ENCODE peak calls at places on chromosomes 2 and 18, in four cellular contexts. I is neural progenitor cell, M is left ventricle myocardium inferior, V is A549. S is an unnamed sample.

GRCh38 chr2:170029551-170029950 is 148.4 kb upstream of the MYO3B start:
- DNase-seq in I (no peak), M (no peak), V (no peak), S (no peak)

GRCh38 chr2:23578964-23579671 is 194.1 kb downstream of the KLHL29 start:
- DNase-seq in I (no peak), V (no peak), M (no peak), S (no peak)

GRCh38 chr2:157831573-157832315 is 44.4 kb downstream of the ACVR1 start:
- DNase-seq in V (no peak), M (no peak), I (no peak), S (no peak)

GRCh38 chr2:241507430-241508239 is 749 bp downstream of the STK25 start:
- DNase-seq in M (peak), V (peak), I (peak), S (no peak)

GRCh38 chr2:109439897-109440506 is 173.8 kb downstream of the SEPTIN10 start:
- DNase-seq in M (no peak), V (no peak), I (no peak), S (no peak)

GRCh38 chr2:23509071-23509470 is 124.1 kb downstream of the KLHL29 start:
- DNase-seq in M (no peak), I (no peak), V (no peak), S (no peak)

GRCh38 chr2:128787616-128788015 is 468.9 kb upstream of the HS6ST1 start:
- DNase-seq in V (no peak), I (no peak), M (no peak), S (no peak)

GRCh38 chr2:107376910-107377309 is 449.8 kb upstream of the RGPD4 start:
- DNase-seq in V (no peak), I (no peak), M (no peak), S (no peak)

GRCh38 chr2:187917535-187917934 is 363.3 kb upstream of the TFPI start:
- DNase-seq in M (no peak), V (no peak), I (peak), S (no peak)

GRCh38 chr18:14978962-14979535 is 231.1 kb downstream of the ANKRD30B start:
- DNase-seq in V (peak), I (no peak), M (no peak), S (peak)

GRCh38 chr2:49948091-49948490 is 793.8 kb upstream of the FSHR start:
- DNase-seq in I (no peak), M (no peak), V (no peak), S (no peak)

GRCh38 chr2:172889287-172889686 is 153.6 kb downstream of the RAPGEF4 start:
- DNase-seq in V (no peak), I (no peak), M (no peak), S (no peak)

GRCh38 chr2:158984554-158985207 is 16.2 kb downstream of the TANC1 start:
- DNase-seq in M (peak), V (no peak), I (no peak), S (no peak)

GRCh38 chr2:129231924-129232323 is 747.5 kb upstream of the RAB6C start:
- DNase-seq in V (no peak), I (no peak), M (no peak), S (no peak)

GRCh38 chr2:42196403-42197267 is 27.5 kb downstream of the EML4 start:
- DNase-seq in M (no peak), V (peak), I (peak), S (no peak)
- TF ChIP-seq CTCF in M (peak), V (peak), I (peak), S (no peak)

GRCh38 chr2:217941886-217942728 is 60.7 kb downstream of the TNS1 start:
- DNase-seq in M (no peak), V (no peak), I (no peak), S (no peak)
- TF ChIP-seq CTCF in M (no peak), V (no peak), I (no peak), S (no peak)

GRCh38 chr2:34570266-34570872 is 971.3 kb upstream of the FAM98A start:
- DNase-seq in I (peak), M (no peak), V (peak), S (no peak)
- TF ChIP-seq CTCF in I (peak), M (peak), V (peak), S (no peak)

GRCh38 chr2:95500854-95501253 is 16.3 kb upstream of the TRIM43B start:
- DNase-seq in I (no peak), V (no peak), M (no peak), S (no peak)
- TF ChIP-seq CTCF in I (no peak), V (no peak), M (no peak), S (no peak)

GRCh38 chr2:15931950-15932349 is 8.4 kb upstream of the MYCN start:
- DNase-seq in M (no peak), I (no peak), V (no peak), S (no peak)
- TF ChIP-seq CTCF in M (no peak), I (no peak), V (no peak), S (no peak)

DNA sequence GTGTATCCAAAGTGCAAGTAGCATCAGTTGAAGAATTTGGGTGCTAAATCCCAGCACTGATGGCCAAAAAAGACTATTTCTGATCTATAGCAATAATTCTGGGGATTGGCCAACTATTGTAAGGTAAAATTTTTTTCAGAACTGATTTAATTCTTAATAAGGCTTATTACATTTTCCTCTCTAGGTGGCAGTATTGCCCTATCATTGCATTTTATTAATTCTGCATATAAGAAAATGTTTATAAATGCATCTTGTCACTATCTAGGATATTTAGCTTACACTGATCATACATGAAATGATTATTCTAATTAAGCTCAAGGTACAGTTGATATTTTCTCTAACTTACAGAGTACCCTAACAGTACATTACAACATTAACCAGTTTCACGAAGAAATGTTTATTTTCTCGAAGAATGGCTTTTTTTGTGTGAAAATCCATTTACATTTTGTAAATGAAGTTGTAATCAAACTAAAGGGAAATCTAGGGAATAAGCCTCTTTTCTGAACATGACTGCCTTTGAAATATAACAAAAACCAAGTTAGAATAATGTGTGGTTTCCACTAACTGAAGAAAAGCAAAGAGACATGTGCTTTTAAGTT is 11.0 kb downstream of the TTN start:
- DNase-seq in I (no peak), M (no peak), V (peak), S (peak)
- TF ChIP-seq CTCF in I (peak), M (peak), V (peak), S (peak)

DNA sequence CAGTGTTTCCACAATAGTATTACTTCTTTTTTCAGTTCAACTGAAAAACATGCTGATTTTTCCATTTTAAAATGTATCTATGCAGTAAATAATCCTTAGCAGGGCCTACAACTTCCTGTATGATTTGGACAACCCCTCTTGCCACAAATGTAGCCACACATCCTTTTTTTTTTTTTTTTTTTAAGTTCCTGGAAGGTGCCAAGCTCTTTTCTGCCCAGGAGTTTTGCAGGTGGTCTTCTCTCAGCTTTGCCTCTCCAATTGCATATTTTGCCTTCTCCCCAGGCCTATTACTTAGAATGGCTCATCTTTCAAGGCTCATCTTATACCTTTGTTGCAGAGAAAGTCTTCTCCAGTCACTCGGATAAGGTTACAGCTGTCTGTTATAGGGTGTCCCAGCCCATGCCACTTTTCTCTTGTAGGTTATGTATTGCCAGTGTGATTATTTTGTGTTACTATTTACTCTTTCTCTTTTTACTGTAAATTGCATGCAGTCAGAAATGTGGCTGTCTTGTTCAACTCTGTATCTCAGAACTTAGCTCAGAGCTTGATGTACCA is 11.5 kb downstream of the KLHL14 start:
- DNase-seq in I (no peak), V (no peak), M (no peak), S (no peak)
- TF ChIP-seq CTCF in I (no peak), V (no peak), M (no peak), S (no peak)

S was measured in AG09319.